ENCODE peak calls at places on chromosomes 3 and 15, in four cellular contexts. B is ovary, H is IMR-90, Z is transverse colon. G is an unnamed sample.

GRCh38 chr15:39153718-39154117 is 427.2 kb upstream of the THBS1 start:
- DNase-seq in B (no peak), H (peak; percentile 15), Z (peak; percentile 26), G (no peak)

GRCh38 chr15:60235951-60236710 is 161.7 kb downstream of the ANXA2 start:
- DNase-seq in B (no peak), H (no peak), Z (no peak), G (no peak)

GRCh38 chr15:100602822-100603393 is 519 bp downstream of the ASB7 start:
- DNase-seq in B (no peak), H (peak; percentile 20), Z (peak; percentile 43), G (peak; percentile 64)

GRCh38 chr3:197392961-197393360 is 94.5 kb upstream of the DLG1 start:
- DNase-seq in B (no peak), H (peak; percentile 7), Z (no peak), G (no peak)

GRCh38 chr15:49247556-49248102 is 77.6 kb downstream of the GALK2 start:
- DNase-seq in B (no peak), H (peak; percentile 50), Z (no peak), G (no peak)

GRCh38 chr15:41727143-41727542 is 47.1 kb upstream of the MAPKBP1 start:
- DNase-seq in B (no peak), H (peak; percentile 49), Z (no peak), G (no peak)

GRCh38 chr3:57007513-57008415 is 52.7 kb upstream of the SPATA12 start:
- DNase-seq in B (peak; percentile 77), H (peak; percentile 85), Z (peak; percentile 56), G (peak; percentile 10)

GRCh38 chr3:45132568-45133211 is 13.5 kb downstream of the CDCP1 start:
- DNase-seq in B (no peak), H (no peak), Z (no peak), G (no peak)

GRCh38 chr3:120348065-120348980 is 831 bp downstream of the LRRC58 start:
- DNase-seq in B (no peak), H (peak; percentile 10), Z (no peak), G (peak; percentile 48)

GRCh38 chr15:40247406-40247971 is 8.6 kb downstream of the PAK6 start:
- DNase-seq in B (no peak), H (no peak), Z (no peak), G (peak; percentile 55)

GRCh38 chr3:137642831-137643230 is 121.3 kb upstream of the SOX14 start:
- DNase-seq in B (no peak), H (no peak), Z (no peak), G (no peak)

GRCh38 chr3:134852893-134853351 is 57.9 kb downstream of the EPHB1 start:
- DNase-seq in B (no peak), H (no peak), Z (peak; percentile 16), G (no peak)

GRCh38 chr3:98734737-98735136 is 28.4 kb upstream of the ST3GAL6 start:
- DNase-seq in B (no peak), H (no peak), Z (no peak), G (no peak)

GRCh38 chr3:184749168-184749744 is 37.4 kb upstream of the MAGEF1 start:
- DNase-seq in B (no peak), H (no peak), Z (no peak), G (no peak)

GRCh38 chr3:69541059-69541471 is 155.2 kb upstream of the FRMD4B start:
- DNase-seq in B (no peak), H (no peak), Z (no peak), G (no peak)

GRCh38 chr15:73732911-73733310 is 20.2 kb downstream of the INSYN1 start:
- DNase-seq in B (no peak), H (no peak), Z (no peak), G (no peak)

GRCh38 chr3:110806924-110807323 is 264.7 kb upstream of the NECTIN3 start:
- DNase-seq in B (no peak), H (peak; percentile 53), Z (no peak), G (no peak)

GRCh38 chr15:68939501-68939900 is 9.2 kb downstream of the SPESP1 start:
- DNase-seq in B (no peak), H (no peak), Z (no peak), G (no peak)

GRCh38 chr3:69890094-69890493 is 109.4 kb upstream of the SAMMSON start:
- DNase-seq in B (no peak), H (peak; percentile 61), Z (no peak), G (no peak)

GRCh38 chr15:75786564-75786925 is 56.7 kb upstream of the UBE2Q2 start:
- DNase-seq in B (no peak), H (no peak), Z (no peak), G (no peak)

GRCh38 chr3:194271459-194272035 is 79.6 kb downstream of the CPN2 start:
- DNase-seq in B (no peak), H (no peak), Z (no peak), G (no peak)

GRCh38 chr15:90497912-90498311 is 31.8 kb upstream of the CRTC3 start:
- DNase-seq in B (no peak), H (no peak), Z (peak; percentile 60), G (no peak)

GRCh38 chr15:80058044-80058443 is 1.4 kb upstream of the ZFAND6 start:
- DNase-seq in B (no peak), H (no peak), Z (no peak), G (no peak)

GRCh38 chr15:80059786-80060489 is 462 bp downstream of the ZFAND6 start:
- DNase-seq in B (no peak), H (peak; percentile 16), Z (peak; percentile 48), G (peak; percentile 93)

GRCh38 chr15:80061581-80061980 is 2.1 kb downstream of the ZFAND6 start:
- DNase-seq in B (no peak), H (peak; percentile 43), Z (no peak), G (no peak)

GRCh38 chr15:80055933-80056332 is 3.5 kb upstream of the ZFAND6 start:
- DNase-seq in B (no peak), H (no peak), Z (no peak), G (no peak)

GRCh38 chr15:80058851-80059785 is at the start of gene ZFAND6:
- DNase-seq in B (peak; percentile 97), H (peak; percentile 91), Z (peak; percentile 98), G (peak; percentile 95)
- TF ChIP-seq POLR2A in B (peak; percentile 85), H (peak; percentile 86), Z (peak; percentile 88), G (peak; percentile 81)

GRCh38 chr15:62886431-62887071 is 156.0 kb upstream of the TPM1 start:
- DNase-seq in B (peak; percentile 55), H (peak; percentile 37), Z (no peak), G (no peak)
- TF ChIP-seq POLR2A in B (no peak), H (no peak), Z (no peak), G (no peak)

DNA sequence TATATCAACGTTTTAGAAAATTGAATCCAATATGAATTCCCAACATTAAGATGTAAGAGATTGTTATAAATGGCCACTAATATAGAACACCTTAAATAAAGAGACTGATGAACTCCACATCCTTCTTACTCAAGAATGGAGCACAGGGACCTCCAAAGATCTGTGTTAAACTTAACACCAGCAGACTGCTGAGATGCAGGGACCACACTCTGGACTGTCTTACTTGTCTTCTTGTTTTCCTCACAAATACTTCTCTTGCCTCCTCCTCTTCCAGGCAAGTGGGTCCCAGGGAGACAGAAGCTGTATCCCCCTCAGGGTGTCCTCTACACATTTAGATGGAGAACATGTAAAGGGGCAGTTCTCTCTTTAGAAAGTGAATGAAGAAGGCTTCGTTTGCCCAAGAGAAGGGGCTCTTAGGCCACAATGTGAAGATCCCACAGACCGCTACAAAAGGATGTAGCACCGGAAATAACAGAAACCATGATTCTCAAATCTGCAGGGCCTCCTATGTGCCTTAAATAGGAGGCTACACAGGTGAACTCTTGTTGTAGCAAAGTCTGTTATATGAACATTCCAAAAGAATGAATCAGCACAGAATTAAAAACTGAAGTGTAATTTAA is 52.2 kb downstream of the SATB1 start:
- DNase-seq in B (no peak), H (no peak), Z (no peak), G (no peak)
- TF ChIP-seq POLR2A in B (no peak), H (no peak), Z (no peak), G (no peak)

GRCh38 chr3:49277357-49277723 is 308 bp upstream of the C3orf62 start:
- DNase-seq in B (no peak), H (no peak), Z (no peak), G (peak; percentile 49)

GRCh38 chr3:49278548-49278947 is 1.5 kb upstream of the C3orf62 start:
- DNase-seq in B (no peak), H (no peak), Z (no peak), G (peak; percentile 32)

GRCh38 chr3:49273825-49274532 is 3.1 kb downstream of the C3orf62 start:
- DNase-seq in B (no peak), H (no peak), Z (no peak), G (peak; percentile 35)

GRCh38 chr3:49279376-49279775 is 2.3 kb upstream of the C3orf62 start:
- DNase-seq in B (no peak), H (peak; percentile 23), Z (peak; percentile 28), G (no peak)

GRCh38 chr3:49276475-49277356 is at the start of gene C3orf62:
- DNase-seq in B (peak; percentile 95), H (peak; percentile 73), Z (peak; percentile 92), G (peak; percentile 81)
- TF ChIP-seq POLR2A in B (peak; percentile 57), H (no peak), Z (peak; percentile 52), G (peak; percentile 58)

GRCh38 chr3:42853739-42854302 is 21.9 kb downstream of the CYP8B1 start:
- DNase-seq in B (no peak), H (no peak), Z (no peak), G (no peak)

GRCh38 chr3:42853056-42853455 is 22.6 kb downstream of the CYP8B1 start:
- DNase-seq in B (no peak), H (no peak), Z (no peak), G (no peak)

GRCh38 chr3:42856544-42856943 is 19.1 kb downstream of the CYP8B1 start:
- DNase-seq in B (no peak), H (no peak), Z (no peak), G (no peak)

GRCh38 chr3:42855219-42855546 is 20.5 kb downstream of the CYP8B1 start:
- DNase-seq in B (no peak), H (no peak), Z (no peak), G (no peak)

GRCh38 chr3:42855547-42856380 is 19.9 kb downstream of the CYP8B1 start:
- DNase-seq in B (no peak), H (no peak), Z (no peak), G (peak; percentile 85)
- TF ChIP-seq POLR2A in B (no peak), H (no peak), Z (no peak), G (no peak)

DNA sequence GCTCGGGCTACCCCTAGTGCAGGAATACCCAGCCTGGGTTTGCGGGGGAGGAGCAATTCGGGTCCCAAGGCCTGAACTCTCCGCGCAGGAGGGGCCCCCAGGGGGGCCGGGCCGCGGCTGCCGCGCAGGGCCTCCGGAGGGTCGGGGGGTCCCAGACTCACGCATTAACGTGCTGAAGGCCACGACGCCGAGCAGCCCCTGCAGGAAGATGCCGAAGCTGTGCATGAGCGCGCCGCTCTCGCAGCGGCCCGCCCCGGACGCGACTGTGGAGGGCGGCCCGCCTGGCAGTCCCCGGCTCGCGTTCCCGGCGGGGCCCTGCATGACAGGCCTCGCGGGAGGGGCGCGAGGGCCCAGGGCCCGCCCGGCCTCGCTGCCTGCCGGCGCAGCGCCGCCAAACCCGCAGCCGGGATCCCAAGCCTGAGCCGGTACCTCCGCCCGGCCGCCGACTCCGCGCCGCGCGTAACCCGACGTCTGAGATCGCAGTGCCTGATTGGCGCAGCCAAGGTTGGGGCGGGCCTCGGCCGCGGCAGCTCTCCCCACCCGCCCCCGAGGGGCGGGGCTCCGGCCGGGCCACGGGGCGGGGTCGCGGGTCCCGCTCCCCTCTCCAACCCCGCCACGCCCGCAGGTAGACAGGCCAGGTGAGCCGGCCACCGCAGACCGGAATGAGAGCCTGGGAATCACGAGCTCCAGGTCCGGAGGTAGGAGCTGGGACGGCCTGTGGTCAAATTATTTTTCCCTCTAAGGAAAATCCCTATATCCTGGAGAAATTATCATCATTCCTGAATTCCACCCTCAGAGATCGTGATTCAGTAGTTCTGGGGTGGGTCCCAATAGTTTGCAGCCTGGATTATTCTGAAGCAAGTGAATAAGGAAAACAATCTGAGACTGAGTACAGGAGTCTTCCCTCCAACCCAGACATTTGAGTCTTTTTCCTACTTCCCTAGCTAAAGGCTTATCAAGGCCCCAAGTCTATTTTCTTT is at the start of gene STIMATE:
- DNase-seq in B (peak; percentile 91), H (peak; percentile 73), Z (peak; percentile 91), G (peak; percentile 94)
- TF ChIP-seq POLR2A in B (no peak), H (no peak), Z (peak; percentile 19), G (peak; percentile 56)